ENCODE peak calls at places on chromosomes 2 and 18, in ten cellular contexts. Y is astrocyte of the spinal cord, T is cardiac muscle cell, K is psoas muscle, J is A549, L is heart left ventricle, Z is left lung, P is astrocyte of the cerebellum, S is AG10803, C is GM12865. I is an unnamed sample.

GRCh38 chr2:174835797-174836255 is 71.6 kb upstream of the CHRNA1 start:
- DNase-seq in Y (peak), T (peak), K (no peak), J (no peak), L (no peak), Z (no peak), P (peak), S (peak), C (peak), I (peak)

GRCh38 chr2:239805043-239805329 is 220.2 kb downstream of the NDUFA10 start:
- DNase-seq in Y (no peak), T (no peak), K (no peak), J (no peak), L (no peak), Z (no peak), P (no peak), S (no peak), C (no peak), I (no peak)

GRCh38 chr2:25685030-25685429 is 11.7 kb upstream of the DTNB start:
- DNase-seq in Y (no peak), T (no peak), K (no peak), J (no peak), L (no peak), Z (no peak), P (no peak), S (no peak), C (no peak), I (no peak)

GRCh38 chr2:233700028-233700635 is 7.4 kb downstream of the UGT1A6 start:
- DNase-seq in Y (peak), T (peak), K (no peak), J (peak), L (no peak), Z (no peak), P (no peak), S (peak), C (no peak), I (peak)

GRCh38 chr2:160261731-160262130 is 61.7 kb upstream of the ITGB6 start:
- DNase-seq in Y (no peak), T (no peak), K (no peak), J (no peak), L (no peak), Z (no peak), P (no peak), S (peak), C (no peak), I (no peak)

GRCh38 chr2:96315400-96316071 is 9.6 kb upstream of the ITPRIPL1 start:
- DNase-seq in Y (peak), T (peak), K (no peak), J (peak), L (no peak), Z (no peak), P (peak), S (peak), C (peak), I (peak)

GRCh38 chr2:201471732-201472395 is 20.3 kb downstream of the STRADB start:
- DNase-seq in Y (peak), T (peak), K (no peak), J (no peak), L (no peak), Z (no peak), P (no peak), S (peak), C (no peak), I (peak)

GRCh38 chr2:19786408-19787058 is 115.2 kb downstream of the TTC32 start:
- DNase-seq in Y (peak), T (peak), K (no peak), J (peak), L (no peak), Z (no peak), P (no peak), S (peak), C (peak), I (peak)

GRCh38 chr2:233440714-233441113 is 86.4 kb downstream of the DGKD start:
- DNase-seq in Y (no peak), T (no peak), K (no peak), J (no peak), L (no peak), Z (no peak), P (no peak), S (no peak), C (no peak), I (no peak)

GRCh38 chr2:149732730-149733290 is 145.2 kb upstream of the MMADHC start:
- DNase-seq in Y (no peak), T (no peak), K (no peak), J (no peak), L (no peak), Z (no peak), P (no peak), S (no peak), C (no peak), I (no peak)

GRCh38 chr2:170146784-170147183 is 31.2 kb upstream of the MYO3B start:
- DNase-seq in Y (no peak), T (no peak), K (no peak), J (no peak), L (no peak), Z (no peak), P (no peak), S (no peak), C (no peak), I (no peak)

GRCh38 chr2:17303496-17303895 is 214.7 kb downstream of the RAD51AP2 start:
- DNase-seq in Y (peak), T (no peak), K (no peak), J (no peak), L (no peak), Z (no peak), P (no peak), S (peak), C (no peak), I (no peak)

GRCh38 chr2:191845876-191846786 is 757 bp downstream of the CAVIN2 start:
- DNase-seq in Y (no peak), T (no peak), K (no peak), J (peak), L (peak), Z (peak), P (no peak), S (no peak), C (no peak), I (no peak)

GRCh38 chr2:173218331-173219056 is 136.2 kb upstream of the CDCA7 start:
- DNase-seq in Y (peak), T (peak), K (no peak), J (no peak), L (peak), Z (no peak), P (no peak), S (no peak), C (no peak), I (peak)

GRCh38 chr18:23662309-23663263 is at the start of gene ANKRD29:
- DNase-seq in Y (peak), T (peak), K (peak), J (peak), L (peak), Z (peak), P (no peak), S (peak), C (peak), I (no peak)

DNA sequence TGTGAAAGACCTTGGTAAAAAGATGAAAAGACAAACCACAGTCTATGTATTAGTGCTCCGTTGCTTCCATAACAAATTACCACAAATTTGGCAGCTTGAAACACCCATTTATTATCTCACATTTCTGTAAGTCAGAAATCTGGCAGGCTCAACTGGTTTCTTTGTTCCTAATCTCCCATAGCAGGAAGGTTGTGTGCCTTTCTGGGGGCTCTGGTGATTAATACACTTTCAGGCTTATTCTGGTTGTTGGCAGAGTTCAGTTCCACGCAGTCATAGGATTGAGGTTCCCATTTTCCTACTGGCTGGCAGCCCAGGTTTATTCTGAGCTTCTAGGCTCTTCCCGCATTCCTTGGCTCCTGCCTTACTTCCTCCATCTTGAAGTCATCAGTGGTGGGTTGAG is 189.3 kb downstream of the ANAPC1 start:
- DNase-seq in Y (peak), T (peak), K (no peak), J (no peak), L (no peak), Z (peak), P (peak), S (peak), C (no peak), I (peak)
- TF ChIP-seq CTCF in Y (no peak), T (no peak), K (no peak), J (no peak), L (no peak), Z (no peak), P (no peak), S (no peak), C (no peak), I (no peak)

GRCh38 chr18:10477121-10477862 is 22.9 kb downstream of the APCDD1 start:
- DNase-seq in Y (no peak), T (no peak), K (no peak), J (no peak), L (no peak), Z (no peak), P (no peak), S (no peak), C (no peak), I (no peak)
- H3K4me3 ChIP-seq in Y (no peak), T (no peak), K (no peak), J (no peak), L (no peak), Z (no peak), P (no peak), S (no peak), C (no peak), I (no peak)

DNA sequence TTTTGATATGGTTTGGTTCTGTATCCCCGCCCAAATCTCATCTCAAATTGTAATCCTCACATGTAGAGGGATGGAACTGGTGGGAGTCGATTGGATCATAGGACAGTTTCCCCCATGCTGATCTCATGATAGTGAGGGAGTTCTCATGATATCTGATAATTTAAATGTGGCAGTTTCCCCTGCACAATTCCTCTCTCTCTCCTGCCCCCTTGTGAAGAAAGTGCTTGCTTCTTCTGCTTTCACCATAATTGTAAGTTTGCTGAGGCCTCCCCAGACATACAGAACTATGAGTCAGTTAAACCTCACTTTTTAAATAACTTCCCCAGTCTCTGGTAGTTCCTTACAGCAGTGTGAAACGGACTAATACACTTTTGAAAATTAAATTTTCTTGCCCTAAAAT is 12.3 kb upstream of the KCNJ3 start:
- DNase-seq in Y (no peak), T (no peak), K (no peak), J (no peak), L (no peak), Z (no peak), P (no peak), S (no peak), C (no peak), I (no peak)
- TF ChIP-seq CTCF in Y (no peak), T (no peak), K (no peak), J (no peak), L (no peak), Z (no peak), P (no peak), S (no peak), C (no peak), I (no peak)

GRCh38 chr2:177852389-177852788 is 220.2 kb downstream of the PDE11A start:
- DNase-seq in Y (no peak), T (no peak), K (no peak), J (no peak), L (no peak), Z (no peak), P (no peak), S (no peak), C (no peak), I (no peak)

GRCh38 chr2:177857538-177857937 is 215.0 kb downstream of the PDE11A start:
- DNase-seq in Y (no peak), T (no peak), K (no peak), J (no peak), L (no peak), Z (no peak), P (no peak), S (no peak), C (no peak), I (no peak)
- H3K4me3 ChIP-seq in Y (no peak), T (no peak), K (no peak), J (no peak), L (no peak), Z (no peak), P (no peak), S (no peak), C (no peak), I (no peak)

DNA sequence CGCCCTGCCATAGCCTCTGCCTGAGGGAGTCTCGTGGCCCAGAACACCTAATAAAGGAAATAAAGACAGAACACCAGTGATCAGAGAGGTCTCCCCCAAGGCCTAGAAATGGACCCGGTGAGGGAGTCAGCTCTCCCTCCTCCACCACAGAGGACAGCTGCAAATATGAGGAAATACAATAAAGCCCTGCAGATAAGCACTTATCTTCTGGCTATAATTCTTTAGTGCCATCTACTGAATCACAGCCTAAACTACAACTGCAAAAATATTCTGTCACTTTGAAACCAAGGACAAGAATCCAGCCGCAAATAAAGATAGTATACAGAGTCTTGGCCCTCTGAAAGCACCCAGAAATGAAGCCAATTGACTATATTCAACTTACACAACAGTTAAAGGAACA is 42.4 kb upstream of the TACR1 start:
- DNase-seq in Y (peak), T (peak), K (no peak), J (peak), L (no peak), Z (no peak), P (no peak), S (no peak), C (peak), I (peak)
- TF ChIP-seq CTCF in Y (peak), T (peak), K (no peak), J (no peak), L (no peak), Z (no peak), P (peak), S (no peak), C (peak), I (peak)

DNA sequence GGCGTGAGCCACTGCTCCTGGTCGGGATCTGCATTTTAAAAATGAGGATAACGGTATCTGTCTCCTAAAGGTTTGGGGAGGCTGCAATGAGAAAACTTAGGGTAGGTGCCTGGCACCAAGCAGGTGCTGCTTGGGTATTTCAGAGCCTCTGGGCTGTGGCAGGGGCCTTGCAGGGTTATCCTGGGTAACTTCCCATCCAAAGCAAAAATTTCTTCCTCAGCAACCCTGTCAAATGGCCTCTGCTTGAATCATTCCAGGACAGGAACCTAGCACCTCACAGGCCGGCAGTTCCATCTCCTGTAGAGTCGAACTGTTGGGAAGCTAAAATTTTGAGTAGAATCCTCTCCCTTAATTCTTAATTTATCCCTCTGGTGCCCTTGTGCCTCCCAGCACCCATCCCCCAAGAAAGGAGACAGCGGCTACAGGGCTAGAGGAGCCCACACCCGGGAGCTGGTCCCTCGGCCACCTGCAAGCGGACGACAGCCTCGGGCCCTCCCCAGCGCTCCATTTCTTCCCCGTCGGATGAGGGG is 868 bp downstream of the CGREF1 start:
- DNase-seq in Y (no peak), T (no peak), K (peak), J (no peak), L (no peak), Z (no peak), P (no peak), S (no peak), C (no peak), I (no peak)
- H3K4me3 ChIP-seq in Y (peak), T (peak), K (peak), J (peak), L (peak), Z (peak), P (peak), S (peak), C (peak), I (no peak)

DNA sequence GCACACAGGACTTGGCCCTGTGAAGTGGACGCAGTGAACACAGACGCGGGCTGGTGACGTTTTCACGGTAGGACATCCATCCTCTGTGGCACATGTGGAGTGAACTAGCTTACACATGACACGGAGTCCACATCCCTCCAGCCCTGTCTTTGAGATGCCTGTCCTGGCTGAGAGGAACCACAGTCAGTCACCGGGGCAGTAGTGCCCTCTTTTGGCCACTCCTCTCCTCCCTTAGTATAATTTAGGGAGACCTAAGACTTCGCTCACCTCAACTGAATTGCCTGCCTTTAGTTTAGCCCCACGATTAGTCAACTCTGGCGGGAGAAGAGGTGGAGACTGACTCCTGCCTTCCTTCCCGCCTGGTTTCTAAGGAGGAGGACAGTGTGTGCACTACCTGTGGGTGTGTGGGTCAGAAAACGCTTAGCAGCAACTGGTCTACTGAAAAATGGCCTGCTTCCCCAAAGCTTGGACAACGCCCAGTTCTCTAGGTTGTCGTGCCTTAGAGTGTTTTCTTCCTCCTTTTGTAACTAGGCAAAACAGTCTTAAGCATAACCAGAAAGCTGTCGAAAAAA is 70.6 kb downstream of the MBP start:
- DNase-seq in Y (peak), T (no peak), K (no peak), J (no peak), L (no peak), Z (peak), P (no peak), S (no peak), C (peak), I (no peak)
- TF ChIP-seq CTCF in Y (peak), T (no peak), K (no peak), J (no peak), L (no peak), Z (no peak), P (no peak), S (no peak), C (peak), I (no peak)

DNA sequence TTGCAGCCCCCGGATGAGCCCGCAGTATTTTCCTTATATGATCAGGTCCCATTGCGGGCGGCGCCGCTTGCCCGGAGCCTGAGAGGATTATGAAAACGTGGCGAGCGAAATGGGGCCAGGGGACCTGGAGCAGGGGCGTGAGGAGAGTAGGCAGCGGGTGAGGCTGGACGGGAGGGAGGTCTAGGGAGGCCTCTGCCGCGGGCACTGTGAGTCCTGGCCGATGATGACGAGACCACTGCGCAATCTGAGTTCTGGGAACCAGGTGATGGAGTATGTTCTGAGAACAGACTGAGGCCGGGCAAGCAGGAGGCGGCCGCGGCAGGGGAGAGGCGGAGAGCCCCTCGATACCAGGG is 790 bp upstream of the ACAA2 start:
- DNase-seq in Y (peak), T (peak), K (peak), J (peak), L (no peak), Z (peak), P (no peak), S (peak), C (no peak), I (peak)
- H3K4me3 ChIP-seq in Y (peak), T (peak), K (peak), J (peak), L (peak), Z (peak), P (peak), S (peak), C (peak), I (peak)

GRCh38 chr2:189756311-189756710 is 6.3 kb downstream of the OSGEPL1 start:
- DNase-seq in Y (no peak), T (no peak), K (no peak), J (no peak), L (no peak), Z (no peak), P (no peak), S (no peak), C (no peak), I (no peak)
- TF ChIP-seq CTCF in Y (no peak), T (no peak), K (no peak), J (no peak), L (no peak), Z (no peak), P (no peak), S (no peak), C (no peak), I (no peak)

DNA sequence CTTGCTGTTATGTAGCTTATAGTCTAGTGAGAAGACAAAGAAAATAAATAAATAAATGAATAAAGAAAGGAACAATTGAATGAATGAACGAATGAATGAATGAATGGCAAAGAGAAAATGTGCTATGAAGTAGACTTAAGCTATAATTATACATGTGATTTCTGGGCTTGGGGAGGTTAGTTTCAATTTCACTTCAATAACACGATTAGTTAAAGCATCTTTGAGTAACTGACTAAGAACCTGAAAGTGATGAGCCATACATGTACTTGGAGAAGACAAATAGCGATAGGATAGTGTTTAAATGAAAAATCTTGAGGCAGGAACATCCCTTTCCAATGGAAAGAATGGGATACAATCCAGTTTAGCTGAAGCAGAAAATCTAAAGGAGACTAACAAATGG is 593.1 kb upstream of the LRRTM4 start:
- DNase-seq in Y (no peak), T (no peak), K (no peak), J (no peak), L (no peak), Z (no peak), P (no peak), S (no peak), C (no peak), I (no peak)
- H3K4me3 ChIP-seq in Y (no peak), T (no peak), K (no peak), J (no peak), L (no peak), Z (no peak), P (no peak), S (no peak), C (no peak), I (no peak)

I was measured in fibroblast of villous mesenchyme.